ENCODE peak calls at places on chromosome 12, in seven cellular contexts. S, X, J, O, H, F and U are unnamed samples.

GRCh38 chr12:96510306-96510764 is 21.0 kb downstream of the CFAP54 start:
- DNase-seq in S (no peak), O (no peak), H (no peak), F (no peak), J (no peak), X (no peak), U (no peak)

GRCh38 chr12:19239046-19239445 is 109.5 kb downstream of the PLEKHA5 start:
- DNase-seq in H (no peak), S (no peak), J (no peak), X (no peak), O (no peak), F (no peak), U (no peak)

GRCh38 chr12:49364989-49365388 is 2.3 kb upstream of the SPATS2 start:
- DNase-seq in X (no peak), S (no peak), H (no peak), F (no peak), O (no peak), J (no peak), U (no peak)

GRCh38 chr12:45234134-45234865 is 18.4 kb downstream of the ANO6 start:
- DNase-seq in J (no peak), S (no peak), X (peak; percentile 93), F (no peak), O (no peak), H (peak; percentile 93), U (no peak)

GRCh38 chr12:105933671-105934665 is 204.8 kb downstream of the NUAK1 start:
- DNase-seq in H (peak; percentile 93), S (no peak), F (no peak), J (peak; percentile 23), X (peak; percentile 90), O (no peak), U (no peak)

GRCh38 chr12:67057072-67057471 is 212.1 kb upstream of the CAND1 start:
- DNase-seq in O (no peak), S (no peak), X (no peak), F (no peak), H (no peak), J (no peak), U (no peak)

GRCh38 chr12:28611115-28611435 is 420.8 kb downstream of the CCDC91 start:
- DNase-seq in F (no peak), X (peak; percentile 60), O (no peak), J (no peak), H (peak; percentile 65), S (no peak), U (no peak)

GRCh38 chr12:72692338-72692737 is 420.2 kb downstream of the TRHDE start:
- DNase-seq in H (no peak), S (no peak), J (no peak), O (no peak), X (no peak), F (no peak), U (no peak)

GRCh38 chr12:88501976-88502938 is 78.0 kb downstream of the KITLG start:
- DNase-seq in H (no peak), X (peak; percentile 14), S (no peak), F (no peak), J (no peak), O (no peak), U (no peak)

GRCh38 chr12:57738661-57739237 is at the start of gene AGAP2:
- DNase-seq in O (no peak), X (no peak), J (no peak), F (peak; percentile 70), H (no peak), S (no peak), U (no peak)

GRCh38 chr12:32240833-32241232 is 134.2 kb downstream of the BICD1 start:
- DNase-seq in J (no peak), O (no peak), S (no peak), H (no peak), F (no peak), X (no peak), U (no peak)

GRCh38 chr12:73181244-73181643 is 909.1 kb downstream of the TRHDE start:
- DNase-seq in J (no peak), H (no peak), F (no peak), O (no peak), S (no peak), X (no peak), U (no peak)

GRCh38 chr12:109741286-109741969 is 27.8 kb downstream of the FAM222A start:
- DNase-seq in J (peak; percentile 5), F (peak; percentile 4), S (no peak), H (no peak), X (no peak), O (no peak), U (no peak)

GRCh38 chr12:91778091-91778819 is 367.4 kb downstream of the BTG1 start:
- DNase-seq in J (no peak), H (no peak), F (no peak), X (no peak), O (no peak), S (no peak), U (no peak)

GRCh38 chr12:42776396-42776795 is 186.8 kb upstream of the PRICKLE1 start:
- DNase-seq in H (no peak), S (no peak), J (no peak), O (no peak), X (no peak), F (no peak), U (no peak)

GRCh38 chr12:25768151-25768550 is 190.3 kb upstream of the RASSF8 start:
- DNase-seq in O (no peak), S (no peak), X (no peak), F (no peak), H (no peak), J (no peak), U (no peak)